ENCODE peak calls at places on chromosomes 7 and 10, in seven cellular contexts. E is astrocyte of the spinal cord, J is mesothelial cell of epicardium, V is GM12878, Q is psoas muscle, M is endodermal cell, H is heart left ventricle. Y is an unnamed sample.

GRCh38 chr7:116986611-116987565 is 33.6 kb downstream of the ST7 start:
- DNase-seq in E (no peak), J (no peak), V (no peak), Q (no peak), M (no peak), H (no peak), Y (no peak)

GRCh38 chr7:5657901-5658300 is 123.6 kb downstream of the RNF216 start:
- DNase-seq in E (peak; percentile 49), J (no peak), V (no peak), Q (no peak), M (no peak), H (no peak), Y (no peak)

GRCh38 chr10:122435212-122435827 is 19.1 kb upstream of the ARMS2 start:
- DNase-seq in E (peak; percentile 67), J (no peak), V (no peak), Q (no peak), M (no peak), H (no peak), Y (no peak)

GRCh38 chr10:80462277-80462985 is 8.3 kb downstream of the TSPAN14 start:
- DNase-seq in E (no peak), J (no peak), V (no peak), Q (no peak), M (no peak), H (no peak), Y (no peak)

GRCh38 chr10:102231357-102232318 is 5.5 kb downstream of the ELOVL3 start:
- DNase-seq in E (no peak), J (peak; percentile 47), V (no peak), Q (peak; percentile 53), M (peak; percentile 90), H (peak; percentile 48), Y (no peak)

GRCh38 chr7:12031638-12032037 is 179.5 kb upstream of the TMEM106B start:
- DNase-seq in E (peak; percentile 52), J (no peak), V (no peak), Q (no peak), M (peak; percentile 59), H (no peak), Y (no peak)

GRCh38 chr10:93742633-93743349 is 14.9 kb upstream of the LGI1 start:
- DNase-seq in E (no peak), J (no peak), V (peak; percentile 52), Q (no peak), M (no peak), H (no peak), Y (no peak)

GRCh38 chr7:19442016-19442785 is 266.6 kb downstream of the POLR1F start:
- DNase-seq in E (peak; percentile 70), J (no peak), V (no peak), Q (no peak), M (peak; percentile 73), H (no peak), Y (no peak)

GRCh38 chr7:143327903-143328302 is 12.0 kb downstream of the CLCN1 start:
- DNase-seq in E (no peak), J (no peak), V (no peak), Q (no peak), M (no peak), H (no peak), Y (peak; percentile 9)

GRCh38 chr10:130141038-130141437 is 4.8 kb downstream of the GLRX3 start:
- DNase-seq in E (no peak), J (no peak), V (no peak), Q (no peak), M (no peak), H (no peak), Y (no peak)

GRCh38 chr7:28061824-28062196 is 118.8 kb downstream of the JAZF1 start:
- DNase-seq in E (no peak), J (no peak), V (no peak), Q (no peak), M (no peak), H (no peak), Y (no peak)

GRCh38 chr7:15326044-15326644 is 235.7 kb downstream of the AGMO start:
- DNase-seq in E (peak; percentile 50), J (no peak), V (no peak), Q (no peak), M (no peak), H (no peak), Y (no peak)

GRCh38 chr10:35336921-35337741 is 822 bp downstream of the CCNY start:
- DNase-seq in E (no peak), J (peak; percentile 50), V (no peak), Q (peak; percentile 36), M (peak; percentile 79), H (peak; percentile 43), Y (no peak)

GRCh38 chr7:2613926-2614613 is 17.7 kb upstream of the TTYH3 start:
- DNase-seq in E (no peak), J (no peak), V (no peak), Q (peak; percentile 87), M (no peak), H (peak; percentile 84), Y (no peak)

GRCh38 chr10:130715686-130716670 is 579.8 kb downstream of the GLRX3 start:
- DNase-seq in E (no peak), J (no peak), V (no peak), Q (no peak), M (no peak), H (no peak), Y (no peak)

GRCh38 chr10:51685768-51686167 is 13.6 kb downstream of the CSTF2T start:
- DNase-seq in E (no peak), J (no peak), V (no peak), Q (no peak), M (no peak), H (no peak), Y (no peak)

GRCh38 chr10:61170594-61170993 is 226.6 kb upstream of the RHOBTB1 start:
- DNase-seq in E (no peak), J (no peak), V (no peak), Q (no peak), M (no peak), H (no peak), Y (no peak)

GRCh38 chr10:83274088-83274487 is 865.2 kb upstream of the GHITM start:
- DNase-seq in E (no peak), J (no peak), V (no peak), Q (no peak), M (peak; percentile 46), H (no peak), Y (no peak)

GRCh38 chr10:124249812-124250432 is 156.5 kb upstream of the CHST15 start:
- DNase-seq in E (no peak), J (no peak), V (no peak), Q (no peak), M (peak; percentile 67), H (no peak), Y (no peak)

GRCh38 chr10:116728526-116729096 is 13.8 kb downstream of the HSPA12A start:
- DNase-seq in E (no peak), J (no peak), V (no peak), Q (no peak), M (peak; percentile 13), H (no peak), Y (no peak)

GRCh38 chr10:57694956-57695605 is 572.6 kb downstream of the IPMK start:
- DNase-seq in E (peak; percentile 50), J (no peak), V (no peak), Q (no peak), M (no peak), H (no peak), Y (no peak)

GRCh38 chr10:13658864-13659685 is 72.3 kb downstream of the PRPF18 start:
- DNase-seq in E (no peak), J (no peak), V (no peak), Q (peak; percentile 51), M (peak; percentile 53), H (peak; percentile 71), Y (peak; percentile 64)

GRCh38 chr7:155496267-155497005 is 38.5 kb downstream of the EN2 start:
- DNase-seq in E (no peak), J (no peak), V (no peak), Q (no peak), M (peak; percentile 37), H (no peak), Y (no peak)

GRCh38 chr7:117750612-117751563 is 122.4 kb downstream of the CTTNBP2 start:
- DNase-seq in E (peak; percentile 50), J (no peak), V (no peak), Q (no peak), M (no peak), H (no peak), Y (no peak)

GRCh38 chr7:136709876-136710275 is 158.6 kb upstream of the CHRM2 start:
- DNase-seq in E (no peak), J (no peak), V (no peak), Q (no peak), M (no peak), H (no peak), Y (no peak)

GRCh38 chr7:143172354-143172753 is 10.9 kb upstream of the TAS2R39 start:
- DNase-seq in E (no peak), J (no peak), V (no peak), Q (no peak), M (no peak), H (no peak), Y (no peak)

GRCh38 chr10:58268454-58268945 is 462 bp upstream of the CISD1 start:
- DNase-seq in E (no peak), J (no peak), V (no peak), Q (no peak), M (no peak), H (no peak), Y (no peak)

GRCh38 chr10:62636825-62637248 is 167.7 kb upstream of the ADO start:
- DNase-seq in E (no peak), J (no peak), V (no peak), Q (no peak), M (no peak), H (no peak), Y (no peak)
- TF ChIP-seq CTCF in E (no peak), J (no peak), V (peak; percentile 24), Q (no peak), M (peak; percentile 60), H (no peak), Y (no peak)

DNA sequence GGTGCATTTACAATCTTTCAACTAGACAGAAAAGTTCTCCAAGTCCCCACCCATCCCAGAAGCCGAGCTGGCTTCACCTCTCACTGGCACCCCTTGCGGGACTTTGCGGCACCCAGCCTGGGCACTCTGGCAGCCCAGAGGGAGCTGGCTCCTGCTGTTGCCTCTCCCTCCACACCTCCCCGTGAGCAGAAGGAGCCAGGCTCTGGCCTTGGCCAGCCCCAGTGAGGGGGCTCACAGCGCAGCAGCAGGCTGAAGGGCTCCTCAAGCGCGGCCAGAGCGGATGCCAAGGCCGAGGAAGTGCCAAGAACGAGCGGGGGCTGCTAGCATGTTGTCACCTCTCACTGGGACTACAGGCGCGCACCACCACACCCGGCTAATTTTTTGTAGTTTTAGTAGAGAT is 369.7 kb upstream of the POT1 start:
- DNase-seq in E (no peak), J (no peak), V (no peak), Q (no peak), M (no peak), H (no peak), Y (no peak)
- TF ChIP-seq CTCF in E (no peak), J (no peak), V (no peak), Q (no peak), M (no peak), H (no peak), Y (no peak)

GRCh38 chr10:106355450-106355849 is 809.1 kb downstream of the SORCS1 start:
- DNase-seq in E (no peak), J (no peak), V (no peak), Q (no peak), M (peak; percentile 76), H (no peak), Y (no peak)
- TF ChIP-seq CTCF in E (peak; percentile 26), J (peak; percentile 17), V (peak; percentile 12), Q (no peak), M (peak; percentile 75), H (no peak), Y (no peak)

GRCh38 chr10:10359263-10359662 is 658.4 kb upstream of the CELF2 start:
- DNase-seq in E (no peak), J (no peak), V (no peak), Q (no peak), M (no peak), H (no peak), Y (no peak)

GRCh38 chr10:10351451-10351850 is 666.2 kb upstream of the CELF2 start:
- DNase-seq in E (no peak), J (no peak), V (no peak), Q (no peak), M (no peak), H (no peak), Y (no peak)

GRCh38 chr10:10353326-10353725 is 664.3 kb upstream of the CELF2 start:
- DNase-seq in E (no peak), J (no peak), V (no peak), Q (no peak), M (peak; percentile 66), H (no peak), Y (no peak)
- TF ChIP-seq CTCF in E (no peak), J (no peak), V (no peak), Q (no peak), M (no peak), H (no peak), Y (no peak)

Y was measured in right atrium auricular region.